ENCODE peak calls at places on chromosomes 1 and 21, in six cellular contexts. O is H9, S is mesenchymal stem cell, D is IMR-90, P is H1, F is trophoblast cell. L is an unnamed sample.

GRCh38 chr1:14539953-14540563 is 58.4 kb upstream of the KAZN start:
- DNase-seq in D (no peak), O (no peak), F (no peak), S (no peak), P (no peak), L (no peak)

GRCh38 chr1:55817027-55817426 is 601.9 kb upstream of the USP24 start:
- DNase-seq in P (no peak), S (no peak), O (no peak), F (no peak), D (no peak), L (no peak)

GRCh38 chr1:55869050-55869449 is 653.9 kb upstream of the USP24 start:
- DNase-seq in P (no peak), F (peak), D (no peak), S (no peak), O (no peak), L (no peak)

GRCh38 chr1:228088586-228089498 is 6.3 kb downstream of the ARF1 start:
- DNase-seq in O (no peak), S (peak), D (no peak), F (no peak), P (no peak), L (no peak)

GRCh38 chr1:183841550-183841949 is 36.6 kb downstream of the RGL1 start:
- DNase-seq in D (peak), O (no peak), F (no peak), P (no peak), S (peak), L (no peak)

GRCh38 chr1:172417552-172417951 is 2.9 kb upstream of the C1orf105 start:
- DNase-seq in P (no peak), D (no peak), S (no peak), F (peak), O (no peak), L (no peak)

GRCh38 chr1:21873174-21873573 is 61.1 kb downstream of the LDLRAD2 start:
- DNase-seq in F (no peak), P (no peak), D (no peak), S (no peak), O (no peak), L (peak)

GRCh38 chr1:47465605-47466004 is 27.8 kb downstream of the FOXD2 start:
- DNase-seq in F (no peak), D (no peak), O (no peak), S (no peak), P (no peak), L (no peak)

GRCh38 chr1:33815061-33815460 is 48.8 kb upstream of the HMGB4 start:
- DNase-seq in D (peak), F (no peak), O (no peak), P (no peak), S (no peak), L (no peak)

GRCh38 chr1:31038360-31038759 is 27.2 kb downstream of the PUM1 start:
- DNase-seq in P (no peak), D (peak), F (peak), S (peak), O (no peak), L (no peak)

GRCh38 chr1:18602533-18603211 is 28.0 kb upstream of the PAX7 start:
- DNase-seq in P (no peak), F (no peak), O (no peak), S (no peak), D (no peak), L (no peak)

GRCh38 chr1:23242414-23242813 is 25.1 kb upstream of the HTR1D start:
- DNase-seq in F (no peak), D (no peak), S (no peak), O (no peak), P (no peak), L (no peak)

GRCh38 chr1:28370220-28371010 is 875 bp downstream of the PHACTR4 start:
- DNase-seq in D (peak), S (peak), P (no peak), O (no peak), F (peak), L (no peak)

GRCh38 chr1:46191033-46191701 is 7.1 kb downstream of the POMGNT1 start:
- DNase-seq in P (no peak), D (peak), F (no peak), O (no peak), S (no peak), L (no peak)

GRCh38 chr1:164682570-164682969 is 123.6 kb downstream of the PBX1 start:
- DNase-seq in S (no peak), D (no peak), O (no peak), F (no peak), P (no peak), L (no peak)

GRCh38 chr1:16607433-16607851 is 5.9 kb downstream of the NBPF1 start:
- DNase-seq in S (no peak), F (no peak), D (no peak), P (no peak), O (peak), L (no peak)

GRCh38 chr1:12618661-12619395 is 818 bp upstream of the DHRS3 start:
- DNase-seq in P (no peak), O (peak), F (peak), D (peak), S (peak), L (no peak)

GRCh38 chr1:219318826-219319225 is 145.1 kb downstream of the LYPLAL1 start:
- DNase-seq in S (no peak), F (no peak), D (no peak), O (no peak), P (no peak), L (no peak)

GRCh38 chr1:169018751-169019150 is 87.7 kb upstream of the ATP1B1 start:
- DNase-seq in F (no peak), S (no peak), O (no peak), P (no peak), D (no peak), L (no peak)
- H4K91ac ChIP-seq in F (no peak), S (no peak), O (no peak), P (no peak), D (no peak), L (no peak)

GRCh38 chr1:153429266-153430165 is 13.2 kb downstream of the S100A7A start:
- DNase-seq in O (no peak), S (no peak), P (no peak), F (no peak), D (no peak), L (no peak)
- H3K9ac ChIP-seq in O (no peak), S (no peak), P (no peak), F (no peak), D (no peak), L (no peak)

GRCh38 chr21:44709426-44710293 is 1.7 kb downstream of the TSPEAR start:
- DNase-seq in O (peak), S (no peak), D (peak), F (no peak), P (no peak), L (no peak)
- H2BK120ac ChIP-seq in O (no peak), S (no peak), D (no peak), F (no peak), P (peak), L (no peak)

GRCh38 chr1:162541619-162542141 is 19.8 kb upstream of the UAP1 start:
- DNase-seq in O (no peak), P (no peak), D (peak), F (peak), S (peak), L (no peak)
- H4K91ac ChIP-seq in O (no peak), P (no peak), D (peak), F (no peak), S (no peak), L (no peak)

DNA sequence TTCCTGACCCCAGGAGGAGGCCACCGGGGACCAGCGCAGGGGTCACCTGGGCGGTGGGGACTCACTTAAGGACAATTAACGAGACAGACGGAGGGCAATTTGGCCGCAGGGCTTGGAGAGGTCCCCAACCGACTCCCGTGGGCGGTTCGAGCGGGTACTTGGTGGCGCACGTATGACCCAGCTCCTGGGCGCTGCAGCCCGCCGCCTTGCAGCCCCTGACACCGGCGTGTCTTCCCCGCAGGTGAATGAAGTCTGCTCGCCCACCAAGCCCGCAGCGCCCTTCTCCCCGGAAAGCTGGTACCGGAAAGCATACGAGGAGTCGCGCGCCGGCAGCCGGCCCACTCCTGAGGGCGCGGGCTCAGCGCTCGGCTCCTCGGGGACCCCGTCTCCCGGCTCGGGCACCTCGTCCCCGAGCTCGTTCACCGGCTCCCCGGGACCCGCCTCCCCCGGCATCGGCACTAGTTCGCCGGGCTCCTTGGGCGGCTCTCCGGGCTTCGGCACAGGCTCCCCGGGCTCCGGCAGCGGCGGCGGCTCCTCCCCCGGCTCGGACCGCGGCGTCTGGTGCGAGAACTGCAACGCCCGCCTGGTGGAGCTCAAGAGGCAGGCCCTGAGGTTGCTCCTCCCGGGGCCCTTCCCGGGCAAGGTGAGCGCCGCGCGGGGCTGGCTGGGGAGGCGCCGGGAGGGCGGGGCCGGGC is 1.4 kb downstream of the KIF26B start:
- DNase-seq in O (peak), F (peak), D (peak), S (peak), P (peak), L (peak)
- H3K9ac ChIP-seq in O (no peak), F (peak), D (peak), S (peak), P (no peak), L (peak)

DNA sequence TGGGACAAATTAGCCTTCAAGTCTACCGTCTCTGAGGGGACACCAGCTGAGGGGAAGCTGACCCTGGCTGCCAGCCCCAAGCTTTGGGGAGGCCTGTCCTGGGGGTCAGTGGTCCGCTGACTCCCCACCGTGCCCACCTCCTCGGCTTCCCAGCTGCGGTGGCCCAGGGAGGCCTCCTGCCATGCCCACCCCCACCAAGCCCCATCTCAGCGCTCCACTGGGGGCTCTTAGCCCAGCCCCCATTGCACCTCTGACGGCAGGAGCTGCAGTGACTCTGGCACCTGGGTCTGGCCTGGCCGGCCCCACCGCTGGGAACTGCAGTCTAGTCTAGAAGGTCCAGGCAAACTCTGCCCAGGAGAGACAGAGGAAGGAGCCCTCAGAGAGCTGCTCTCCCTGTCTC is 30.2 kb upstream of the SIM2 start:
- DNase-seq in P (no peak), F (no peak), O (no peak), D (no peak), S (no peak), L (no peak)
- H2BK120ac ChIP-seq in P (no peak), F (no peak), O (no peak), D (no peak), S (no peak), L (no peak)

DNA sequence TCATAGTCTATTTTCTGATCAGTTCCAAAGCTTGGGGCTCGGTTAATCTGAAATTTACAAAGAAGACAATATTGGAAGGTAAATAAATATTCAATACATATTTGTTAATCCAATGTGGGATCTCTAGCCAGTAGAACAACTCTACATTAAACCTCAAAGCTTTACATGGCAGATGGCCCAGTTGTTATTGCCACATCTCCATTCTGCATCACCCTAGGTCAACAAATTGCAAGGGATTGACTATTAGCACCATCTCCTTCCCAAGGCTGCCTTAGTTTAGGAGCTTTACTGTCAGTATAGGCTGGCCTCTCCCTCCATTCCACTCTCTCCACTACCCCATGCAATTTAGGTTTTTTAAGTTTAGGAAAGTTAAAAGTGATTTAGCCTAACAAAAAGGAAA is 69.7 kb downstream of the TTLL7 start:
- DNase-seq in P (no peak), O (no peak), D (peak), S (peak), F (no peak), L (no peak)
- H4K91ac ChIP-seq in P (no peak), O (no peak), D (no peak), S (no peak), F (no peak), L (no peak)